ENCODE peak calls at places on chromosomes 1 and 21, in four cellular contexts. One of them, this sample, is unnamed.

GRCh38 chr1:205543351-205544305 is 39.2 kb downstream of the CDK18 start:
- DNase-seq in HepG2: peak
- DNase-seq in K562: peak
- DNase-seq in Panc1: peak
- DNase-seq in this sample: no peak

GRCh38 chr1:86154581-86155060 is 2.0 kb downstream of the COL24A1 start:
- DNase-seq in HepG2: no peak
- DNase-seq in K562: no peak
- DNase-seq in Panc1: no peak
- DNase-seq in this sample: no peak

GRCh38 chr21:46112731-46113215 is 14.9 kb downstream of the COL6A2 start:
- DNase-seq in HepG2: no peak
- DNase-seq in K562: no peak
- DNase-seq in Panc1: no peak
- DNase-seq in this sample: no peak

GRCh38 chr1:180401999-180402398 is 100.4 kb downstream of the ACBD6 start:
- DNase-seq in HepG2: no peak
- DNase-seq in K562: no peak
- DNase-seq in Panc1: no peak
- DNase-seq in this sample: no peak

GRCh38 chr1:15417365-15417934 is 7.8 kb downstream of the EFHD2 start:
- DNase-seq in HepG2: no peak
- DNase-seq in K562: peak
- DNase-seq in Panc1: no peak
- DNase-seq in this sample: no peak

GRCh38 chr1:59396387-59396786 is 99.5 kb downstream of the FGGY start:
- DNase-seq in HepG2: no peak
- DNase-seq in K562: no peak
- DNase-seq in Panc1: no peak
- DNase-seq in this sample: no peak

GRCh38 chr1:91755176-91755575 is 130.8 kb downstream of the TGFBR3 start:
- DNase-seq in HepG2: no peak
- DNase-seq in K562: no peak
- DNase-seq in Panc1: no peak
- DNase-seq in this sample: no peak

GRCh38 chr1:51073456-51073855 is 28.6 kb upstream of the C1orf185 start:
- DNase-seq in HepG2: no peak
- DNase-seq in K562: no peak
- DNase-seq in Panc1: no peak
- DNase-seq in this sample: no peak

GRCh38 chr1:192974701-192975100 is 84.5 kb downstream of the UCHL5 start:
- DNase-seq in HepG2: no peak
- DNase-seq in K562: no peak
- DNase-seq in Panc1: no peak
- DNase-seq in this sample: peak

GRCh38 chr1:160682983-160683886 is 28.4 kb downstream of the CD48 start:
- DNase-seq in HepG2: no peak
- DNase-seq in K562: no peak
- DNase-seq in Panc1: no peak
- DNase-seq in this sample: no peak

GRCh38 chr1:24929876-24930702 is at the start of gene RUNX3:
- DNase-seq in HepG2: no peak
- DNase-seq in K562: peak
- DNase-seq in Panc1: no peak
- DNase-seq in this sample: peak

GRCh38 chr1:231106347-231106746 is 55.5 kb upstream of the TRIM67 start:
- DNase-seq in HepG2: no peak
- DNase-seq in K562: no peak
- DNase-seq in Panc1: no peak
- DNase-seq in this sample: no peak

GRCh38 chr1:20233394-20233793 is 47.1 kb upstream of the PLA2G2C start:
- DNase-seq in HepG2: peak
- DNase-seq in K562: peak
- DNase-seq in Panc1: no peak
- DNase-seq in this sample: peak
- TF ChIP-seq TCF7L2 in HepG2: no peak
- TF ChIP-seq TCF7L2 in K562: no peak
- TF ChIP-seq TCF7L2 in Panc1: no peak
- TF ChIP-seq TCF7L2 in this sample: no peak

DNA sequence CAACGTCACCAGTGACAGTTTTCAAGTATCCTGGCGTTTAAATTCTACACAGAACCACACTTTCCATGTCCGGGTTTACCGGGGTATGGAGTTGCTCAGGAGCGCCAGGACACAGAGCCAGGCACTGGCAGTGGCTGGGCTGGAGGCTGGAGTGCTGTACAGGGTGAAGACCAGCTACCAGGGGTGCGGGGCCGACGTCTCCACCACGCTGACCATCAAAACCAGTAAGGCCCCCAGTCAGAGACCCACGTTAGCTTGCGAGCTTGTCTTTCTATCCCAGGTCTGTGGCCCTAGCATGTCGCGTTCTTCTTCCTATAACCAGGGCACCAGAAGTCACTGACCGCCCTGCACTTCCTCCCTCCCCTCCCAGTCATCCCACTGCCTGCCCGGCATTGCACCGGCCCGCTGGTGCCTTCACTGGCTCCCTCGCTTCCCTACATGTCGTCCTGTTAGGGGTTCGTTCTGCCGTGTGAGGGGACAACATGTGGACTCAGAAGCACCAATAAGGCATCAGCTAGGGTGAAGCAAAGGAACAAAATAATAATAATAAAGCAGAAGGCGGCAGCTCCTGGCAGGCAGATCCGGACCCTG is 27.9 kb downstream of the UMODL1 start:
- DNase-seq in HepG2: no peak
- DNase-seq in K562: no peak
- DNase-seq in Panc1: no peak
- DNase-seq in this sample: no peak
- TF ChIP-seq TCF7L2 in HepG2: no peak
- TF ChIP-seq TCF7L2 in K562: no peak
- TF ChIP-seq TCF7L2 in Panc1: no peak
- TF ChIP-seq TCF7L2 in this sample: no peak

GRCh38 chr1:171902527-171902926 is 61.2 kb downstream of the DNM3 start:
- DNase-seq in HepG2: no peak
- DNase-seq in K562: no peak
- DNase-seq in Panc1: no peak
- DNase-seq in this sample: no peak
- TF ChIP-seq TCF7L2 in HepG2: no peak
- TF ChIP-seq TCF7L2 in K562: no peak
- TF ChIP-seq TCF7L2 in Panc1: no peak
- TF ChIP-seq TCF7L2 in this sample: no peak

GRCh38 chr1:240976685-240977084 is 364.7 kb upstream of the GREM2 start:
- DNase-seq in HepG2: no peak
- DNase-seq in K562: no peak
- DNase-seq in Panc1: no peak
- DNase-seq in this sample: no peak
- TF ChIP-seq TCF7L2 in HepG2: no peak
- TF ChIP-seq TCF7L2 in K562: no peak
- TF ChIP-seq TCF7L2 in Panc1: no peak
- TF ChIP-seq TCF7L2 in this sample: no peak

GRCh38 chr1:154746620-154747299 is 123.3 kb downstream of the KCNN3 start:
- DNase-seq in HepG2: no peak
- DNase-seq in K562: no peak
- DNase-seq in Panc1: no peak
- DNase-seq in this sample: no peak
- TF ChIP-seq TCF7L2 in HepG2: no peak
- TF ChIP-seq TCF7L2 in K562: no peak
- TF ChIP-seq TCF7L2 in Panc1: no peak
- TF ChIP-seq TCF7L2 in this sample: no peak

DNA sequence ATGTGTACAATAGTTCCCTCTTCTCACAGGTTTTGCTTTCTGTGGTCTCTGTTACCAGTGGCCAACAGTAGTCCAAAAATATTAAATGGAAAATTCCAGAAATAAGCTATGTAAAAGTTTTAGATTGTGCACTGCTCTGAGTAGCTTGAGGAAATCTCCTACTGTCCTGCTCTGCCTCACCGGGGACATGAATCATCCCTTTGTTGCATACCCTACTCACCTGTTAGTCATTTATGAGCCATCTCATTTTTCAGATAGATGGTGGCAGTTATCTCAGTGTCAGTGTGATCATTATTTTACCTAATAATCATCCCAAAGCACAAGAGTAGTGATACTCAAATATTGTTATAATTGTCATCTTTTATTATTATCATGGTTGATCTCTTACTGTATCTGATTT is 688.1 kb downstream of the PLA2G4A start:
- DNase-seq in HepG2: no peak
- DNase-seq in K562: no peak
- DNase-seq in Panc1: no peak
- DNase-seq in this sample: peak
- TF ChIP-seq TCF7L2 in HepG2: no peak
- TF ChIP-seq TCF7L2 in K562: no peak
- TF ChIP-seq TCF7L2 in Panc1: no peak
- TF ChIP-seq TCF7L2 in this sample: no peak

This sample was measured in HCT116.